ENCODE peak calls at places on chromosomes 1 and 21, in seven cellular contexts. E is CD4-positive, alpha-beta T cell; D is coronary artery; V is suprapubic skin; L is brain microvascular endothelial cell; Y is astrocyte of the spinal cord; T is uterus. C is an unnamed sample.

GRCh38 chr1:204670152-204670927 is 15.2 kb downstream of the LRRN2 start:
- DNase-seq in E (no peak), D (no peak), V (no peak), L (peak), Y (peak), T (no peak), C (peak)

GRCh38 chr1:76843821-76844448 is 23.3 kb upstream of the ST6GALNAC5 start:
- DNase-seq in E (no peak), D (no peak), V (no peak), L (no peak), Y (no peak), T (no peak), C (no peak)

GRCh38 chr1:214989341-214989740 is 93.2 kb upstream of the KCNK2 start:
- DNase-seq in E (no peak), D (no peak), V (no peak), L (peak), Y (peak), T (no peak), C (peak)

GRCh38 chr1:189429610-189430009 is 1048.1 kb downstream of the BRINP3 start:
- DNase-seq in E (no peak), D (no peak), V (no peak), L (no peak), Y (peak), T (no peak), C (peak)

GRCh38 chr1:9196129-9197040 is 38.2 kb upstream of the H6PD start:
- DNase-seq in E (peak), D (no peak), V (no peak), L (peak), Y (peak), T (peak), C (peak)

GRCh38 chr1:192967211-192967877 is 91.8 kb downstream of the UCHL5 start:
- DNase-seq in E (no peak), D (no peak), V (no peak), L (no peak), Y (no peak), T (no peak), C (no peak)

GRCh38 chr1:32761253-32761877 is 55.8 kb downstream of the YARS1 start:
- DNase-seq in E (no peak), D (no peak), V (no peak), L (peak), Y (peak), T (peak), C (peak)

GRCh38 chr21:38988211-38989096 is 182.7 kb downstream of the ETS2 start:
- DNase-seq in E (no peak), D (no peak), V (no peak), L (no peak), Y (no peak), T (no peak), C (no peak)

DNA sequence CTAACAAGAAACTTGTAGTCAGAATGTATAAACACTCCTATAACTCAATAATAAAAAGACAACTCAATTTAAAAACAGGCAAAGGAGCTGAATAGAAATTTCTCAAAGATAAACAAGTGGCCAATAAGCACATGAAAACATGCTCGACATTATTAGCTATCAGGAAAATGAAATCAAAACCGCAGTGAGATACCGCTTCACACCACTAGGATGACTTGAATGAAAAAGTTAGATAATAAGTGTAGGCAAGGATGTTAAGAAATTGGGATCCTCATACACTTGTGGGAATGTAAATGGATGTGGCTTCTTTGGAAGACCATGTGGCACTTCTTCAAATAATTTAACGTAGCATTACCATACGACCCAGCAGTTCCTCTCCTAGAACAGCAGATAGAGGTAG is 8.9 kb downstream of the RALGPS2 start:
- DNase-seq in E (no peak), D (no peak), V (no peak), L (no peak), Y (no peak), T (no peak), C (no peak)
- TF ChIP-seq CTCF in E (no peak), D (no peak), V (no peak), L (peak), Y (no peak), T (no peak), C (peak)

DNA sequence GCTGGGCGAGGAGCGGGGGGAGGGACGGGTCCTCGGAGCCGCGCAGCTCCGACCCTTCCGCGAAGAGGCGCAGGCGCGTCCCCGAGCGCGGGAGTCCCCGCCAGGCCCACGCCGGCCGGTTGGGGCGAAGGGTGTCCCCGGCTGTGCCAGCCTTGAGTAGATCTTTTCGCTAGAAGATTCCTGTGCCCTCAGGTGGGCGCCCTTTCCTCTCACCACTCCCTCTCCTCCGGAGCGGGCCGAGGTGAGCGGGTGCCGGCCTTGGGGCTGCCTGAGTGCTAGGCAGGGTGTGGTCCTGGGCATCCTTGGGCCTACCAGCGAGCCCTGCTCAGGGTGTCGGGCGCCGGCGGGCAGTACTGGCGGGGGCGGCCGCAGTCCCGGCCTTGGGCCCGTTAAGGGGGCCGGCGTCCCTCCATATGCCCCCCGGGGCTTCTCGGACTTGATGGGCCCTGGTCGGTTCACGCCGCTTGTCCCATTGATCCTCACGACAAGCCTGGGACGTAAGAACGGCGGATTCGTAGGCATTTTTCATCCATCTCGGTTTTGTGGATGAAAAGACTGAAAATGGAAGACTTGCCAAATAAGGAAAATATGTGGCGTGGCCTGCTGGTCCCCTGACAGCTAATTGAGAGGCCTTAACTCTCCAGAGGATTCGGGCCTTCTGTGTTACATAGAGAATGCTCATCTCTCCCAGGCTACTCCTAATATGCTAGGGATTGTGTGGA is 712 bp downstream of the DEGS1 start:
- DNase-seq in E (peak), D (peak), V (no peak), L (peak), Y (peak), T (peak), C (peak)
- TF ChIP-seq CTCF in E (no peak), D (no peak), V (no peak), L (no peak), Y (no peak), T (no peak), C (no peak)

GRCh38 chr21:42409366-42409765 is 5.7 kb downstream of the UBASH3A start:
- DNase-seq in E (no peak), D (no peak), V (no peak), L (no peak), Y (no peak), T (no peak), C (no peak)

GRCh38 chr21:42413093-42413492 is 9.4 kb downstream of the UBASH3A start:
- DNase-seq in E (no peak), D (no peak), V (no peak), L (no peak), Y (no peak), T (no peak), C (no peak)

GRCh38 chr21:42411891-42412635 is 8.4 kb downstream of the UBASH3A start:
- DNase-seq in E (no peak), D (no peak), V (no peak), L (peak), Y (peak), T (no peak), C (no peak)

GRCh38 chr21:42412636-42412933 is 8.9 kb downstream of the UBASH3A start:
- DNase-seq in E (no peak), D (no peak), V (no peak), L (no peak), Y (no peak), T (no peak), C (no peak)

GRCh38 chr21:42411197-42411869 is 7.6 kb downstream of the UBASH3A start:
- DNase-seq in E (no peak), D (no peak), V (no peak), L (no peak), Y (no peak), T (no peak), C (no peak)
- TF ChIP-seq CTCF in E (no peak), D (no peak), V (no peak), L (no peak), Y (no peak), T (no peak), C (no peak)

GRCh38 chr1:42737257-42737656 is 2.8 kb downstream of the CLDN19 start:
- DNase-seq in E (no peak), D (no peak), V (peak), L (no peak), Y (no peak), T (no peak), C (no peak)
- TF ChIP-seq CTCF in E (no peak), D (no peak), V (no peak), L (peak), Y (peak), T (no peak), C (no peak)

DNA sequence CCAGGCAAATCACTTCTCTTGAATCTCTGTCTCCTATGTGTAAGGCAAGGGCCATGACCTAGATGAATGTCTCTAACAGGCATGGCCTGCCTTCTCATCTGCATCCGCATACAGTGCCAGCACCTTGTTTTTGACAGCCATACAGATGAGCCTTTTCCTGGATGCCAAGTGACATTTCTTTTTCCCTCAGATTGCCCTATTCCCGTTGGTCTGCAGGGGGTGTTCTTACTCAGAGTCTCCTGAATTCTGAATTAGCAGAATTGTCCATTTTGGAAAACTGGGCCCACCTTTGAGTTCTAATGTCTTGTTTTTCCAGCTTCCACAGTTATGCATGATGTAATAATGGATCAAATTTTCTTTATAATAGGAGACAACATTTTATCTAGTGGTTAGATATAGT is 88.0 kb upstream of the ADAR start:
- DNase-seq in E (no peak), D (no peak), V (no peak), L (no peak), Y (no peak), T (no peak), C (peak)
- TF ChIP-seq CTCF in E (no peak), D (no peak), V (no peak), L (peak), Y (peak), T (peak), C (peak)

DNA sequence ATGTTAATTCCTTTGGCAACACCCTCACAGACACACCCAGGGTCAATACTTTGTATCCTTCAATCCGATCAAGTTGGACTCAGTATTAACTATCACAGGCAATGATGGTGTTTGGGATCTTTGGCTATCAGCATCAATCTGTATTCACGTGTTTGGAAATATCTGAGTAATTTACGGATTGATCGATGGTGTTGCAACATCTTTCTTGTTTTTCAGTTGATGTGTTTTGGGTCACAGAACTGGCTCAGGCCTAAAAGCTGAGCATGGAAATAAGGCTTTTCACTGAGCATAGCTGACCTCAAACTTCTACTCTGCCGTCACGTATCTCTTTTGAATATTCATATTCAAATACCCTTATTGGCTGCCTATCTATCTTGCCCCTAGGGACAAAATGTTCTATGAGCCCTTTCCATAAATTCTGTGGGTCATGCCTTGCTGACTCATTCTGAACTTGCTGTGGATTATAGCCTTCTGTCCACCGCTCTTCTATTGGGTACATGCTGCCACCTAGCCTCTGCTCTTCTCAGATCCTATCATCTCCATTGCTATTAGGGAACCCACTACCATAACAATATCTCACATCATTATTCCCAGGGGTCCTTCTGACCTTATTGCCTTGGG is 156.0 kb downstream of the PDE4B start:
- DNase-seq in E (no peak), D (no peak), V (no peak), L (peak), Y (peak), T (peak), C (peak)
- TF ChIP-seq CTCF in E (no peak), D (no peak), V (no peak), L (peak), Y (peak), T (no peak), C (peak)

DNA sequence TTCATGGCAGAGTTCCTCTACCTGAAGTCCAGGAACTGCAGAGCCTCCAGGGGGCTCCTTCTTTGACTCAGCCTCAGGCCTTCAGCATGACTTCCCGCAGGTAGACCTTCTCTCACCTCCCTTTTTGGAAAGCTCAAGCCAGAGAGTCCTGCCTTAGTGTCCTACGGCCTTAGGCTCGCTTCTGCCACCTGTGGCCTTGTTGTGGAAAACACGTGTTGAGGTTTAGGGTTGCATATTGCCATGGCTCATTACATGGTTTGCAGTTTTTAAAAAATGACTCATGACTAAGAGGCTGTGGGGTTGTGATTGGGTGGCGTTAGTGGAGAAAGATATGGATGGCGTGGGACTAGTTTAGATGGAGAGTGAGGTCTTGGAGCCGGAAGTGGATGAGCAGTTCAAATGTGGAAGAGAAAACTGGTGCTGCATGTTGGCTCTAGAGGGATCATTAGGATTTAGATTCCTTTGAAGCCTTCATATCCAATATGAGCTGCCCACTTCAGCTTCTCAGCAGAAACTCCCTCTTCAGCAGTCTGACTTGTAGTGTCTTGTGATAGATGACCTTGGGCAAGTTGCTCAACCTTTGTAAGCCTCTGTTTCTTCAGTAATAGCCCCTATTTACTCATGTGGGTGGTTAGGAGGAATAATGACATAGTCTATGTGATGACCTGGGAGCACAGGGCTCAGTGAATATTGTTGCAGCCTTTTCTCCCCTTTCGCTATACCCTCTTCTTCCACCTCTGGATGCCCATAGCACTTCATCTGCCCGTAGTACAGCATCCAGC is 6.5 kb upstream of the FGGY start:
- DNase-seq in E (no peak), D (no peak), V (no peak), L (peak), Y (peak), T (no peak), C (peak)
- TF ChIP-seq CTCF in E (no peak), D (no peak), V (no peak), L (peak), Y (peak), T (no peak), C (peak)

GRCh38 chr1:45803299-45803780 is at the start of gene MAST2:
- DNase-seq in E (peak), D (peak), V (peak), L (peak), Y (peak), T (peak), C (peak)
- TF ChIP-seq CTCF in E (no peak), D (no peak), V (no peak), L (no peak), Y (no peak), T (no peak), C (no peak)

DNA sequence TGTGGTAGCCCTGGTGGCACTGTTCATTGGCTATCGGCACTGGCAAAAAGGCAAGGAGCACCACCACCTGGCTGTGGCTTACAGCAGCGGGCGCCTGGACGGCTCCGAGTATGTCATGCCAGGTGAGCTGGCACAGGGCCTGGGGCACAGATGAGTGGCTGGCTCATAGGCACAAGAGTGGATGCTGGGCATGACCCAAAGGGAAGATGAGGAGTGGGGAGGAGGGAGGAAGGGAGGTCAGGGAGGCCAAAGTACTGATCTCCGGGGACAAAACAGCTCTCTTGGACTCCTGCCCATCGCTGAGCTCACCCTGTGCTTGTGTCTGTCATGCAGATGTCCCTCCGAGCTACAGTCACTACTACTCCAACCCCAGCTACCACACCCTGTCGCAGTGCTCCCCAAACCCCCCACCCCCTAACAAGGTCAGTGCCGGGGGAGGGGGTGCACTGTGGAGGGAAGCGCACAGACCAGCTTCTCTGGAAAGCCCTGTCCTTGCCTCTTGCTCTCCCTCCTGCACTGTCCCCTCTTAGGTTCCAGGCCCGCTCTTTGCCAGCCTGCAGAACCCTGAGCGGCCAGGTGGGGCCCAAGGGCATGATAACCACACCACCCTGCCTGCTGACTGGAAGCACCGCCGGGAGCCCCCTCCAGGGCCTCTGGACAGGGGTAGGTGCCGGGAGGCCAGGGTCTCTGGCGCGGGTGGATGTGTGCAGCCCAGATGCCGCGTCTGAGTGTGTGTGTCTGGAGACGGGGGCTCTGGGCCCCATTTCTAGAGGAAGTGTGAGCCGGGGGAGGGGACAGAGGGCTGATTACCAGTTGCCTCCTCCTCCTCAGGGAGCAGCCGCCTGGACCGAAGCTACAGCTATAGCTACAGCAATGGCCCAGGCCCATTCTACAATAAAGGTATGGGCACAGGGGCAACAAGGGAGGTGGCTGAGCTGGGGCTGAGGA is 7.3 kb upstream of the LRRC71 start:
- DNase-seq in E (no peak), D (no peak), V (no peak), L (no peak), Y (no peak), T (no peak), C (no peak)
- TF ChIP-seq CTCF in E (no peak), D (no peak), V (no peak), L (no peak), Y (no peak), T (no peak), C (no peak)

C was measured in cardiac fibroblast.